ENCODE peak calls at places on chromosomes 1 and 21, in nine cellular contexts. B is upper lobe of right lung, E is OCI-LY7, O is fibroblast of lung, Q is osteoblast, K is colonic mucosa, H is ascending aorta, V is GM23338, N is psoas muscle. X is an unnamed sample.

GRCh38 chr1:10755977-10756521 is 40.4 kb downstream of the CASZ1 start:
- DNase-seq in B (peak; percentile 84), E (peak; percentile 10), O (peak; percentile 8), Q (no peak), K (peak; percentile 91), H (no peak), V (no peak), N (peak; percentile 84), X (peak; percentile 54)

GRCh38 chr1:1082239-1083180 is 8.4 kb upstream of the RNF223 start:
- DNase-seq in B (peak; percentile 65), E (no peak), O (no peak), Q (peak; percentile 79), K (no peak), H (no peak), V (peak; percentile 0), N (peak; percentile 48), X (no peak)

GRCh38 chr1:244171241-244171985 is 120.3 kb downstream of the ZBTB18 start:
- DNase-seq in B (no peak), E (no peak), O (no peak), Q (no peak), K (no peak), H (no peak), V (no peak), N (no peak), X (no peak)

GRCh38 chr1:153422450-153423068 is 6.2 kb downstream of the S100A7A start:
- DNase-seq in B (peak; percentile 77), E (peak; percentile 64), O (peak; percentile 66), Q (peak; percentile 89), K (peak; percentile 74), H (no peak), V (peak; percentile 82), N (peak; percentile 75), X (peak; percentile 63)

GRCh38 chr1:180166436-180166800 is 11.7 kb downstream of the QSOX1 start:
- DNase-seq in B (no peak), E (no peak), O (no peak), Q (no peak), K (no peak), H (no peak), V (no peak), N (no peak), X (no peak)

GRCh38 chr21:45894891-45895777 is 86.4 kb upstream of the COL6A1 start:
- DNase-seq in B (no peak), E (no peak), O (no peak), Q (no peak), K (no peak), H (no peak), V (no peak), N (peak; percentile 15), X (no peak)

GRCh38 chr1:203629509-203630082 is 3.0 kb downstream of the ATP2B4 start:
- DNase-seq in B (peak; percentile 85), E (peak; percentile 59), O (peak; percentile 63), Q (peak; percentile 84), K (peak; percentile 74), H (no peak), V (peak; percentile 74), N (peak; percentile 82), X (no peak)

GRCh38 chr21:35254006-35254751 is 205.1 kb upstream of the RUNX1 start:
- DNase-seq in B (no peak), E (no peak), O (peak; percentile 93), Q (no peak), K (peak; percentile 46), H (no peak), V (no peak), N (peak; percentile 50), X (no peak)

GRCh38 chr1:161531986-161532875 is 7.9 kb downstream of the HSPA6 start:
- DNase-seq in B (no peak), E (no peak), O (peak; percentile 21), Q (no peak), K (no peak), H (no peak), V (peak; percentile 66), N (no peak), X (no peak)

DNA sequence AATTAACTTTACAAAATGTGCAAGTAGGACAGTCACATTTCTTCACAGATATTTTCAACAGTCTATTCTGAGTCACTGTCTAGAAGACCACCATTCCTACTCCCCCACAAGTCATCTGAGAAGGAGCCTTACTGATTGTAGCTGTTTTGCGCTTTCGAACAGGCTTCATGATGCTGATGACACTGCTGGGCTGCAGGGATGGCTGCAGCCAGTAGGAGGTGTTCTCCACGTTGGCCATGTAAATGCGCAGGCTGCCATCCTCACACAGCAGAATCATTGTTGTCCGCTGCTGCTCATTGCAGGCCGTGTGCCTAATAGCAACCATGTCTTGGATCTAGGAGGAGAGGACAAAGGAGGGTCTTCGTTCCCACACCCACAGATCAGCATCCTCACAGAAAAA is 56.9 kb downstream of the UBR4 start:
- DNase-seq in B (no peak), E (no peak), O (no peak), Q (no peak), K (no peak), H (no peak), V (peak; percentile 6), N (no peak), X (no peak)
- TF ChIP-seq CTCF in B (no peak), E (peak; percentile 18), O (no peak), Q (peak; percentile 14), K (no peak), H (no peak), V (peak; percentile 31), N (no peak), X (no peak)

GRCh38 chr1:147699686-147700041 is 29.3 kb upstream of the ACP6 start:
- DNase-seq in B (no peak), E (no peak), O (no peak), Q (no peak), K (no peak), H (no peak), V (no peak), N (no peak), X (no peak)

GRCh38 chr1:147700042-147700711 is 29.9 kb upstream of the ACP6 start:
- DNase-seq in B (no peak), E (peak; percentile 67), O (peak; percentile 73), Q (no peak), K (peak; percentile 76), H (no peak), V (peak; percentile 90), N (no peak), X (peak; percentile 79)
- H3K27ac ChIP-seq in B (no peak overlapping the region), E (no peak overlapping the region), O (no peak overlapping the region), Q (no peak overlapping the region), K (no peak overlapping the region), H (no peak overlapping the region), V (no peak overlapping the region), N (no peak overlapping the region), X (no peak overlapping the region)

GRCh38 chr1:176206961-176207902 is at the start of gene COP1:
- DNase-seq in B (peak; percentile 99), E (peak; percentile 99), O (peak; percentile 93), Q (peak; percentile 98), K (peak; percentile 98), H (peak; percentile 82), V (peak; percentile 98), N (peak; percentile 99), X (peak; percentile 98)
- TF ChIP-seq CTCF in B (peak; percentile 8), E (peak; percentile 8), O (peak; percentile 6), Q (no peak), K (no peak), H (no peak), V (no peak), N (no peak), X (no peak)

GRCh38 chr1:209882942-209883340 is 55.1 kb upstream of the SYT14 start:
- DNase-seq in B (no peak), E (no peak), O (no peak), Q (no peak), K (no peak), H (no peak), V (no peak), N (no peak), X (no peak)
- H3K27ac ChIP-seq in B (no peak overlapping the region), E (no peak overlapping the region), O (peak overlapping the region; percentile 64), Q (peak overlapping the region; percentile 93), K (no peak overlapping the region), H (no peak overlapping the region), V (no peak overlapping the region), N (no peak overlapping the region), X (no peak overlapping the region)

GRCh38 chr21:36706951-36707762 is 8.2 kb downstream of the SIM2 start:
- DNase-seq in B (peak; percentile 42), E (no peak), O (peak; percentile 34), Q (peak; percentile 46), K (peak; percentile 17), H (no peak), V (peak; percentile 64), N (no peak), X (no peak)
- TF ChIP-seq CTCF in B (no peak), E (no peak), O (peak; percentile 18), Q (no peak), K (no peak), H (no peak), V (peak; percentile 13), N (no peak), X (no peak)

GRCh38 chr1:220330265-220330664 is 58.0 kb upstream of the RAB3GAP2 start:
- DNase-seq in B (no peak), E (no peak), O (peak; percentile 42), Q (no peak), K (no peak), H (no peak), V (no peak), N (no peak), X (no peak)
- H3K27ac ChIP-seq in B (no peak overlapping the region), E (no peak overlapping the region), O (no peak overlapping the region), Q (no peak overlapping the region), K (no peak overlapping the region), H (no peak overlapping the region), V (no peak overlapping the region), N (no peak overlapping the region), X (no peak overlapping the region)

GRCh38 chr1:178548108-178548507 is 35.2 kb downstream of the TEX35 start:
- DNase-seq in B (no peak), E (no peak), O (no peak), Q (no peak), K (no peak), H (no peak), V (peak; percentile 25), N (no peak), X (no peak)
- TF ChIP-seq CTCF in B (no peak), E (peak; percentile 34), O (no peak), Q (no peak), K (no peak), H (no peak), V (peak; percentile 12), N (no peak), X (no peak)

X was measured in RWPE1.